ENCODE peak calls at places on chromosome 21, in five cellular contexts. One of them, this sample, is unnamed. For H3K4me1, the result is how much of the 10 kb centered on the place peaks cover.

GRCh38 chr21:32958288-32958992 is 67.3 kb upstream of the OLIG2 start:
- DNase-seq in HCT116: no peak
- DNase-seq in tibial nerve: no peak
- DNase-seq in CD8-positive, alpha-beta memory T cell: no peak
- DNase-seq in left ventricle myocardium inferior: no peak
- DNase-seq in this sample: no peak

GRCh38 chr21:31671931-31672330 is 12.4 kb downstream of the SOD1 start:
- DNase-seq in HCT116: no peak
- DNase-seq in tibial nerve: no peak
- DNase-seq in CD8-positive, alpha-beta memory T cell: no peak
- DNase-seq in left ventricle myocardium inferior: no peak
- DNase-seq in this sample: no peak

GRCh38 chr21:29938968-29939858 is 583 bp downstream of the GRIK1 start:
- DNase-seq in HCT116: no peak
- DNase-seq in tibial nerve: no peak
- DNase-seq in CD8-positive, alpha-beta memory T cell: no peak
- DNase-seq in left ventricle myocardium inferior: no peak
- DNase-seq in this sample: no peak

GRCh38 chr21:35953570-35953969 is 106.8 kb downstream of the SETD4 start:
- DNase-seq in HCT116: no peak
- DNase-seq in tibial nerve: no peak
- DNase-seq in CD8-positive, alpha-beta memory T cell: no peak
- DNase-seq in left ventricle myocardium inferior: no peak
- DNase-seq in this sample: no peak

GRCh38 chr21:34589511-34590282 is 25.2 kb downstream of the RCAN1 start:
- DNase-seq in HCT116: no peak
- DNase-seq in tibial nerve: no peak
- DNase-seq in CD8-positive, alpha-beta memory T cell: no peak
- DNase-seq in left ventricle myocardium inferior: no peak
- DNase-seq in this sample: no peak

GRCh38 chr21:17802568-17802967 is 16.6 kb downstream of the C21orf91 start:
- DNase-seq in HCT116: no peak
- DNase-seq in tibial nerve: no peak
- DNase-seq in CD8-positive, alpha-beta memory T cell: no peak
- DNase-seq in left ventricle myocardium inferior: no peak
- DNase-seq in this sample: no peak

GRCh38 chr21:44870748-44871495 is 2.6 kb downstream of the PTTG1IP start:
- DNase-seq in HCT116: peak
- DNase-seq in tibial nerve: peak
- DNase-seq in CD8-positive, alpha-beta memory T cell: peak
- DNase-seq in left ventricle myocardium inferior: peak
- DNase-seq in this sample: no peak

GRCh38 chr21:25487046-25487594 is 120.2 kb downstream of the MRPL39 start:
- DNase-seq in HCT116: no peak
- DNase-seq in tibial nerve: no peak
- DNase-seq in CD8-positive, alpha-beta memory T cell: no peak
- DNase-seq in left ventricle myocardium inferior: no peak
- DNase-seq in this sample: no peak

GRCh38 chr21:27371065-27371464 is 404.2 kb upstream of the ADAMTS5 start:
- DNase-seq in HCT116: no peak
- DNase-seq in tibial nerve: no peak
- DNase-seq in CD8-positive, alpha-beta memory T cell: no peak
- DNase-seq in left ventricle myocardium inferior: no peak
- DNase-seq in this sample: no peak

GRCh38 chr21:14762734-14763694 is 216.9 kb upstream of the SAMSN1 start:
- DNase-seq in HCT116: no peak
- DNase-seq in tibial nerve: no peak
- DNase-seq in CD8-positive, alpha-beta memory T cell: no peak
- DNase-seq in left ventricle myocardium inferior: no peak
- DNase-seq in this sample: no peak

GRCh38 chr21:34878501-34878900 is 170.6 kb downstream of the RUNX1 start:
- DNase-seq in HCT116: no peak
- DNase-seq in tibial nerve: no peak
- DNase-seq in CD8-positive, alpha-beta memory T cell: no peak
- DNase-seq in left ventricle myocardium inferior: no peak
- DNase-seq in this sample: peak

GRCh38 chr21:30340714-30341573 is 3.5 kb upstream of the KRTAP27-1 start:
- DNase-seq in HCT116: peak
- DNase-seq in tibial nerve: peak
- DNase-seq in CD8-positive, alpha-beta memory T cell: peak
- DNase-seq in left ventricle myocardium inferior: no peak
- DNase-seq in this sample: no peak

GRCh38 chr21:42705746-42706374 is 52.4 kb downstream of the PDE9A start:
- DNase-seq in HCT116: no peak
- DNase-seq in tibial nerve: no peak
- DNase-seq in CD8-positive, alpha-beta memory T cell: no peak
- DNase-seq in left ventricle myocardium inferior: no peak
- DNase-seq in this sample: no peak

GRCh38 chr21:17428980-17429379 is 83.9 kb upstream of the CXADR start:
- DNase-seq in HCT116: no peak
- DNase-seq in tibial nerve: no peak
- DNase-seq in CD8-positive, alpha-beta memory T cell: no peak
- DNase-seq in left ventricle myocardium inferior: no peak
- DNase-seq in this sample: no peak

GRCh38 chr21:24671901-24672300 is 935.4 kb downstream of the MRPL39 start:
- DNase-seq in HCT116: no peak
- DNase-seq in tibial nerve: no peak
- DNase-seq in CD8-positive, alpha-beta memory T cell: no peak
- DNase-seq in left ventricle myocardium inferior: no peak
- DNase-seq in this sample: no peak

GRCh38 chr21:44949161-44950015 is 9.6 kb downstream of the SLX9 start:
- DNase-seq in HCT116: peak
- DNase-seq in tibial nerve: peak
- DNase-seq in CD8-positive, alpha-beta memory T cell: peak
- DNase-seq in left ventricle myocardium inferior: peak
- DNase-seq in this sample: peak

GRCh38 chr21:33212159-33212851 is 17.4 kb upstream of the IFNAR2 start:
- DNase-seq in HCT116: no peak
- DNase-seq in tibial nerve: no peak
- DNase-seq in CD8-positive, alpha-beta memory T cell: peak
- DNase-seq in left ventricle myocardium inferior: no peak
- DNase-seq in this sample: no peak

GRCh38 chr21:15289896-15290841 is 225.4 kb upstream of the NRIP1 start:
- DNase-seq in HCT116: no peak
- DNase-seq in tibial nerve: no peak
- DNase-seq in CD8-positive, alpha-beta memory T cell: no peak
- DNase-seq in left ventricle myocardium inferior: peak
- DNase-seq in this sample: peak

GRCh38 chr21:45017376-45017960 is 56.9 kb upstream of the ADARB1 start:
- DNase-seq in HCT116: no peak
- DNase-seq in tibial nerve: no peak
- DNase-seq in CD8-positive, alpha-beta memory T cell: no peak
- DNase-seq in left ventricle myocardium inferior: no peak
- DNase-seq in this sample: no peak

GRCh38 chr21:45545691-45546531 is 3.7 kb upstream of the SLC19A1 start:
- DNase-seq in HCT116: no peak
- DNase-seq in tibial nerve: no peak
- DNase-seq in CD8-positive, alpha-beta memory T cell: no peak
- DNase-seq in left ventricle myocardium inferior: peak
- DNase-seq in this sample: no peak

DNA sequence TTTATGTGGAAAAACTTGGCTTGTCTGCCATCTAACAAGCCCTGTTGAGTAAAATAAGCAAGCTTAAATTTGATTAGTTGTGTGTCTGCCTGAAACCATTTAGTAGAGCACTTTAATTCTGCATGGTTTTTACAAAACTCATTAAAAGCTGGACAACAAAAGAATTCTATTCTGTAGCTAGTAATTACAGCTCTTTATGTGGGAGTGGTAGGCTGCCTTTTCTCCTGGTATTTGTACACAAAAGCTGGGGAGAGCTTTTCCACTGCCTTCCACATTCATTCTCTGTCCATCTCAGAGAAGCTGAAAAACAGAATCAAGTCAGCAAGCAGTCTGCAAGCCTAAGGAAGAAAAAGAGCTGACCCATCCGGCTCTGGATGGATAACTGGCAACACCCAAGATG is 1.8 kb downstream of the ETS2 start:
- DNase-seq in HCT116: no peak
- DNase-seq in tibial nerve: no peak
- DNase-seq in CD8-positive, alpha-beta memory T cell: no peak
- DNase-seq in left ventricle myocardium inferior: no peak
- DNase-seq in this sample: no peak
- H3K4me1 ChIP-seq in HCT116: under half
- H3K4me1 ChIP-seq in tibial nerve: under half
- H3K4me1 ChIP-seq in CD8-positive, alpha-beta memory T cell: under half
- H3K4me1 ChIP-seq in left ventricle myocardium inferior: half or more
- H3K4me1 ChIP-seq in this sample: under half

DNA sequence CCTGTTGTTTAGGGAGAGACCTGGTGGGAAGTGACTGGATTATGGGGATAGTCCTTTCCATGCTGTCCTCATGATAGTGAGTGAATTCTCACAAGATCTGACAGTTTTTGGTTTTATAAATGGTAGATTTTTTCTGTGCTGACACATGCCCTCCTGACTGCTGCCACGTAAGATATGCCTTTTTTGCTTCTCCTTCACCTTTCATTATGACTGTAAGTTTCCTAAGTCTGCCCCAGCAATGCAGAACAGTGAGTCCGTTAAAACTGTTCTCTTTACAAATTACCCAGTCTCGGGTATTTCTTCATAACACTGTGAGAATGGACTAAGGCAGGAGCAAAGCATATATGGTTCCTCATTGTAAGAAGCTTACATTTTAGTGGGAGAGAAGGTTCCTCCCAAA is 1727.2 kb downstream of the NCAM2 start:
- DNase-seq in HCT116: no peak
- DNase-seq in tibial nerve: no peak
- DNase-seq in CD8-positive, alpha-beta memory T cell: no peak
- DNase-seq in left ventricle myocardium inferior: no peak
- DNase-seq in this sample: no peak
- H3K4me1 ChIP-seq in HCT116: under half
- H3K4me1 ChIP-seq in tibial nerve: under half
- H3K4me1 ChIP-seq in CD8-positive, alpha-beta memory T cell: under half
- H3K4me1 ChIP-seq in left ventricle myocardium inferior: under half
- H3K4me1 ChIP-seq in this sample: under half

GRCh38 chr21:43775190-43775589 is 918 bp downstream of the CSTB start:
- DNase-seq in HCT116: no peak
- DNase-seq in tibial nerve: no peak
- DNase-seq in CD8-positive, alpha-beta memory T cell: no peak
- DNase-seq in left ventricle myocardium inferior: no peak
- DNase-seq in this sample: no peak

GRCh38 chr21:43779660-43780059 is 3.6 kb upstream of the CSTB start:
- DNase-seq in HCT116: no peak
- DNase-seq in tibial nerve: no peak
- DNase-seq in CD8-positive, alpha-beta memory T cell: no peak
- DNase-seq in left ventricle myocardium inferior: no peak
- DNase-seq in this sample: no peak

GRCh38 chr21:43775795-43776430 is at the start of gene CSTB:
- DNase-seq in HCT116: peak
- DNase-seq in tibial nerve: peak
- DNase-seq in CD8-positive, alpha-beta memory T cell: peak
- DNase-seq in left ventricle myocardium inferior: peak
- DNase-seq in this sample: peak

GRCh38 chr21:43777953-43778352 is 1.8 kb upstream of the CSTB start:
- DNase-seq in HCT116: no peak
- DNase-seq in tibial nerve: no peak
- DNase-seq in CD8-positive, alpha-beta memory T cell: no peak
- DNase-seq in left ventricle myocardium inferior: no peak
- DNase-seq in this sample: no peak

GRCh38 chr21:43778469-43779335 is 2.6 kb upstream of the CSTB start:
- DNase-seq in HCT116: no peak
- DNase-seq in tibial nerve: no peak
- DNase-seq in CD8-positive, alpha-beta memory T cell: no peak
- DNase-seq in left ventricle myocardium inferior: no peak
- DNase-seq in this sample: no peak
- H3K4me1 ChIP-seq in HCT116: under half
- H3K4me1 ChIP-seq in tibial nerve: under half
- H3K4me1 ChIP-seq in CD8-positive, alpha-beta memory T cell: under half
- H3K4me1 ChIP-seq in left ventricle myocardium inferior: under half
- H3K4me1 ChIP-seq in this sample: under half

GRCh38 chr21:37075214-37075770 is 2.2 kb downstream of the TTC3 start:
- DNase-seq in HCT116: no peak
- DNase-seq in tibial nerve: no peak
- DNase-seq in CD8-positive, alpha-beta memory T cell: no peak
- DNase-seq in left ventricle myocardium inferior: no peak
- DNase-seq in this sample: no peak
- H3K4me1 ChIP-seq in HCT116: under half
- H3K4me1 ChIP-seq in tibial nerve: under half
- H3K4me1 ChIP-seq in CD8-positive, alpha-beta memory T cell: under half
- H3K4me1 ChIP-seq in left ventricle myocardium inferior: under half
- H3K4me1 ChIP-seq in this sample: under half

DNA sequence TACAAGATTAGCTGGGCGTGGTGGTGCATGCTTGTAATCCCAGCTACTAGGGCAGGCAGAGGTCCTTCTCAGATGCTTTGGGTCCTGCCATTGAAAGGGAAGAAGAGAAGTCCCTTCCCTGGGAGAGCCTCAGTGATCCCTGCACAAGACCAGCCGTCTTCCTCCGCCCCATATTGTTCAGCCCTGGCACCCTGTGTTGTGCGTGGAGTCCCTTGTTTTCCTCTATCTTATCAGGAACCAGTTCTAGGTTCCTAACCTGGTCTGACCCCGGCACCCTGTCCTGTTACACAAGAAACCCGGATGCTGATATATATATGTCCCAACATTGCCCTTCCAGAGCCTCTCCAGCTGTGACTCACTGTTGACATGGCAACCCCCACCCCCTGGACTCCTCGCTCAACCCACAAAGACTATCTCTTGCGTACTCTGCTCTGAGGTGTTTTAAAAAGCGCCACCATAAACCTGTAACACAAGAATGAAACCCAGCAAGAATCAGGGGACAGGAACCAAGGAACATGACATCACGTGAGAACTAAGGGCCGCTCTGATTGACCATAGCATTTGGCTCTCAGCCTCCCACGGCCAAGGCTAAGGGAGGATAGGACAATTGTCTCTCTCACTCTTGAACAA is 4.8 kb downstream of the MX2 start:
- DNase-seq in HCT116: no peak
- DNase-seq in tibial nerve: no peak
- DNase-seq in CD8-positive, alpha-beta memory T cell: no peak
- DNase-seq in left ventricle myocardium inferior: no peak
- DNase-seq in this sample: peak
- H3K4me1 ChIP-seq in HCT116: under half
- H3K4me1 ChIP-seq in tibial nerve: under half
- H3K4me1 ChIP-seq in CD8-positive, alpha-beta memory T cell: half or more
- H3K4me1 ChIP-seq in left ventricle myocardium inferior: half or more
- H3K4me1 ChIP-seq in this sample: under half

This sample was measured in lung.